ENCODE peak calls at places on chromosome 17, in seven cellular contexts. O, P, W, B, X, K and R are unnamed samples.

GRCh38 chr17:78431692-78431958 is 53.2 kb downstream of the PGS1 start:
- DNase-seq in O (no peak), W (no peak), K (no peak), P (no peak), B (no peak), X (no peak), R (no peak)

GRCh38 chr17:67993153-67993997 is 2.9 kb downstream of the C17orf58 start:
- DNase-seq in W (peak; percentile 78), P (peak; percentile 86), B (peak; percentile 97), O (peak; percentile 92), X (peak; percentile 84), K (peak; percentile 75), R (peak; percentile 91)

GRCh38 chr17:3935140-3935542 is 18.9 kb upstream of the P2RX1 start:
- DNase-seq in B (peak; percentile 71), X (peak; percentile 64), O (peak; percentile 67), P (no peak), K (no peak), W (peak; percentile 78), R (peak; percentile 45)

GRCh38 chr17:4087911-4088693 is 54.7 kb downstream of the ZZEF1 start:
- DNase-seq in P (no peak), X (no peak), B (no peak), W (peak; percentile 21), K (no peak), O (no peak), R (no peak)

GRCh38 chr17:143785-144281 is 6.5 kb downstream of the SCGB1C2 start:
- DNase-seq in P (peak; percentile 88), O (peak; percentile 93), K (peak; percentile 5), X (peak; percentile 93), W (peak; percentile 68), B (peak; percentile 69), R (peak; percentile 75)

GRCh38 chr17:35725917-35726608 is 5.4 kb upstream of the RASL10B start:
- DNase-seq in P (no peak), X (no peak), K (no peak), W (no peak), O (no peak), B (no peak), R (no peak)

GRCh38 chr17:19338031-19338990 is 24.2 kb downstream of the B9D1 start:
- DNase-seq in K (no peak), P (no peak), O (peak; percentile 85), X (peak; percentile 81), W (peak; percentile 52), B (peak; percentile 81), R (peak; percentile 34)

GRCh38 chr17:45867702-45868101 is 23.0 kb downstream of the SPPL2C start:
- DNase-seq in O (no peak), B (no peak), K (no peak), W (peak; percentile 21), X (no peak), P (no peak), R (no peak)

GRCh38 chr17:8122923-8123694 is 797 bp downstream of the HES7 start:
- DNase-seq in X (peak; percentile 75), P (peak; percentile 47), W (peak; percentile 61), O (peak; percentile 64), B (peak; percentile 37), K (no peak), R (peak; percentile 69)

GRCh38 chr17:37417852-37418251 is 11.2 kb downstream of the TADA2A start:
- DNase-seq in B (no peak), O (no peak), X (no peak), W (no peak), P (no peak), K (no peak), R (no peak)

GRCh38 chr17:80114758-80115157 is 13.4 kb downstream of the GAA start:
- DNase-seq in K (no peak), P (no peak), W (no peak), O (no peak), B (no peak), X (no peak), R (no peak)

GRCh38 chr17:59154721-59155438 is at the start of gene SKA2:
- DNase-seq in W (peak; percentile 89), O (peak; percentile 85), B (peak; percentile 99), P (peak; percentile 94), K (peak; percentile 97), X (peak; percentile 98), R (peak; percentile 97)

GRCh38 chr17:64024781-64025731 is 4.6 kb upstream of the ICAM2 start:
- DNase-seq in P (no peak), O (no peak), K (no peak), X (peak; percentile 71), W (no peak), B (no peak), R (no peak)

GRCh38 chr17:66467766-66468165 is 165.4 kb downstream of the PRKCA start:
- DNase-seq in O (no peak), X (no peak), K (no peak), W (no peak), P (no peak), B (no peak), R (no peak)